ENCODE peak calls at places on chromosomes 3 and 15, in four cellular contexts. F is GM23248, H is neural progenitor cell, O is hepatocyte. B is an unnamed sample.

GRCh38 chr3:149506540-149506939 is 32.0 kb downstream of the TM4SF4 start:
- DNase-seq in F (peak; percentile 62), O (no peak), H (no peak), B (no peak)

GRCh38 chr3:119637679-119638525 is 22.5 kb downstream of the POPDC2 start:
- DNase-seq in O (peak; percentile 22), H (no peak), F (peak; percentile 91), B (peak; percentile 72)

GRCh38 chr3:102165367-102165766 is 269.4 kb upstream of the ZPLD1 start:
- DNase-seq in H (no peak), O (no peak), F (peak; percentile 83), B (no peak)

GRCh38 chr3:80771085-80771484 is 990.4 kb downstream of the GBE1 start:
- DNase-seq in H (no peak), F (peak; percentile 82), O (peak; percentile 12), B (no peak)

GRCh38 chr3:17125738-17126137 is 241.0 kb downstream of the PLCL2 start:
- DNase-seq in O (no peak), H (no peak), F (no peak), B (no peak)

GRCh38 chr15:45129651-45130129 is at the start of the genes DUOX1 and DUOXA1:
- DNase-seq in H (peak; percentile 67), O (peak; percentile 73), F (peak; percentile 56), B (peak; percentile 9)

GRCh38 chr15:88399021-88399685 is 68.0 kb downstream of the MRPL46 start:
- DNase-seq in O (no peak), F (no peak), H (no peak), B (no peak)

GRCh38 chr3:52317601-52318000 is 1.5 kb downstream of the DNAH1 start:
- DNase-seq in H (peak; percentile 93), O (peak; percentile 84), F (peak; percentile 72), B (peak; percentile 20)

GRCh38 chr3:123640311-123641083 is 55.6 kb upstream of the HACD2 start:
- DNase-seq in H (no peak), O (no peak), F (peak; percentile 54), B (no peak)

GRCh38 chr3:93861021-93861420 is 112.7 kb downstream of the PROS1 start:
- DNase-seq in H (no peak), F (peak; percentile 4), O (no peak), B (no peak)

GRCh38 chr15:66654718-66655375 is 47.2 kb upstream of the SMAD6 start:
- DNase-seq in H (peak; percentile 49), O (peak; percentile 55), F (peak; percentile 40), B (no peak)

GRCh38 chr3:102032491-102033383 is 183.4 kb downstream of the NFKBIZ start:
- DNase-seq in O (no peak), F (no peak), H (no peak), B (no peak)

GRCh38 chr15:73927003-73927475 is 777 bp downstream of the LOXL1 start:
- DNase-seq in O (peak; percentile 68), F (peak; percentile 66), H (peak; percentile 78), B (no peak)

GRCh38 chr3:195105841-195106417 is 165.0 kb downstream of the XXYLT1 start:
- DNase-seq in F (no peak), O (no peak), H (no peak), B (no peak)

GRCh38 chr15:31384568-31384967 is 57.9 kb downstream of the KLF13 start:
- DNase-seq in O (no peak), H (no peak), F (no peak), B (no peak)

GRCh38 chr15:31389576-31389975 is 62.9 kb downstream of the KLF13 start:
- DNase-seq in F (no peak), H (no peak), O (no peak), B (no peak)

GRCh38 chr15:31390029-31390428 is 63.4 kb downstream of the KLF13 start:
- DNase-seq in O (no peak), H (no peak), F (no peak), B (no peak)

GRCh38 chr15:31387483-31388118 is 61.0 kb downstream of the KLF13 start:
- DNase-seq in F (peak; percentile 46), H (no peak), O (no peak), B (no peak)

GRCh38 chr15:31387101-31387482 is 60.5 kb downstream of the KLF13 start:
- DNase-seq in H (no peak), O (no peak), F (peak; percentile 24), B (no peak)
- H3K4me2 ChIP-seq in H (no peak overlapping the region), O (no peak overlapping the region), F (peak overlapping the region; percentile 18), B (no peak overlapping the region)

DNA sequence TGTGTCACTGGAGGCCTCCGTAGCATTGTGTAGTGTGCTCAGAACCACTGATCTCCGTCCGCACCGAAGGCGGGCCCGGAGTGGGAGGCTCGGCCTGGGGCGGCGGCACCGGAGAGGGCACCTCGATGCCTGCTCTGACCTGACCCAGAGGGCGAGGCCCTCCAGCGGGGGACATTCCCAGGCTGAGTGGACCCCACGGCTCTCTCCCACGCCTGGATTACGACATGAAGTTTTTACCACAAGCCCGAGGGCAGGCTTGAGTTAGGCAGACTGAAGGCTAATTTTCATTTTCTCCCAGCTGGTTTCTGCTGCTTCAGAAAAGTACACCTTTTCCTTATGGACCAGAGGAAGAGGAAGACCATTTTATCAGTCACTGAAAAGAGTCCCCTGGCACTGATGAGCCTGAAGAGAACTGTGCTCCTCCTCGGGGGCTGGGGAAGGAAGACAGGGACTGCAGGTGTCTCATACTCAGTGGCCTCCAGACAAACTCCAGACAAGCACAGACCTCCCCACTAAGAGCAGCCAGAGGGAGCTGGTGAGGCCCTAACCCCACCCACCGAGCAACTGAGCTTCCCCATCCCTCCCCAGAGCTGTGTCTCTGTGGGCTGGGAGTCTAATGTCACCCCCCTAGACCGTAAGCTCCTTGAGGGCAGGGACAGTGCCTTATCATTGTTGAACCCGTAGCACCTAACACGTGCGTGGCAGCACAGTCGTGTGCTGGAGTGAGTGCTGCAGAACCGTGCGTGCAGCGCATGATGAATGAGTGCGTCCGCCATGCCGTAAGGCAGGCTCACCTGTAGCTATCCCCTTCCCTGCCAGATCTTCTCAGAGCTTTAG is 74.5 kb upstream of the BLM start:
- DNase-seq in O (no peak), F (peak; percentile 30), H (no peak), B (no peak)
- TF ChIP-seq EZH2phosphoT487 in O (no peak), F (no peak), H (no peak), B (no peak)

GRCh38 chr3:151926956-151927355 is 53.5 kb downstream of the SUCNR1 start:
- DNase-seq in F (peak; percentile 87), O (no peak), H (no peak), B (no peak)
- H3K27ac ChIP-seq in F (peak overlapping the region; percentile 64), O (no peak overlapping the region), H (no peak overlapping the region), B (no peak overlapping the region)

GRCh38 chr3:65938147-65938546 is 100.6 kb downstream of the MAGI1 start:
- DNase-seq in O (no peak), F (no peak), H (no peak), B (no peak)
- H3K4me2 ChIP-seq in O (no peak overlapping the region), F (peak overlapping the region; percentile 74), H (peak overlapping the region; percentile 58), B (no peak overlapping the region)

GRCh38 chr3:13543251-13543650 is 5.7 kb upstream of the FBLN2 start:
- DNase-seq in H (no peak), O (peak; percentile 73), F (peak; percentile 97), B (no peak)
- TF ChIP-seq EZH2phosphoT487 in H (no peak), O (no peak), F (no peak), B (no peak)

DNA sequence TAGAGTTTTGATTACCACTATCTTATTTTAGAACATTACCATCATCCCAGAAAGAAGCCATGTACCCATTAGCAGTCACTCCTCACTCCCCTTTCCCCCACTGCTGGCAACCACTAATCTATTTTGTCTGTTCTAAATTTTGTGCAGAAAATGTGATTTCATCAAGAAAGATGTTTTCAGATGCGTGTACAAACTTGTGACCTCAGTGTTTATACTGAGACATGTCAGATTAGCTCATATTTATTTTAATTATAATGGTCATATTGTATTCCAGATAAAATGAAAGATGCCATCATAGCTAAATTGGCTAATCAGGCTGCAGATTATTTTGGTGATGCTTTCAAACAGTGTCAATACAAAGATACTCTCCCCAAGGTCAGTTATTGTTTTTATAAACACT is 27.8 kb downstream of the PDCD6IP start:
- DNase-seq in O (no peak), F (peak; percentile 35), H (no peak), B (no peak)
- H3K27ac ChIP-seq in O (no peak overlapping the region), F (peak overlapping the region; percentile 47), H (no peak overlapping the region), B (no peak overlapping the region)

GRCh38 chr15:58469432-58470353 is 37.9 kb downstream of the LIPC start:
- DNase-seq in O (peak; percentile 70), H (peak; percentile 30), F (peak; percentile 93), B (no peak)
- H3K4me2 ChIP-seq in O (no peak overlapping the region), H (no peak overlapping the region), F (peak overlapping the region; percentile 10), B (no peak overlapping the region)

DNA sequence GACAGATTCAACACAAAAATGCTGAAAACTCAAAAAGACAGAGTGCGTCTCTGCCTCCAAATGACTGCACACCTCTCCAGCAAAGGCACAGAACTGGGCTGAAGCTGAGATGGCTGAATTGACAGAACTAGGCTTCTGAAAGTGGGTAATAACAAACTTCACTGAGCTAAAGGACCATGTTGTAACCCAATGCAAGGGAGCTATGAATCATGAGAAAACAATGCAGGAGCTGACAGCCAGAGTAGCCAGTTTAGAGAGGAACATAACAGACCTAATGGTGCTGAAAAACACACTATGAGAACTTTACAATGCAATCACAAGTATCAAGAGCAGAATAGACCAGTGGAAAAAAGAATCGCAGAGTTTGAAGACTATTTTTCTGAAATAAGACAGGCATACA is 10.1 kb upstream of the AVEN start:
- DNase-seq in F (peak; percentile 68), H (no peak), O (peak; percentile 25), B (no peak)
- TF ChIP-seq EZH2phosphoT487 in F (no peak), H (no peak), O (no peak), B (no peak)